ENCODE peak calls at places on chromosomes 6 and 20, in six cellular contexts. K is Calu3, S is MCF 10A, B is WTC11, M is prostate gland, O is transverse colon. H is an unnamed sample.

GRCh38 chr20:14951707-14952106 is 614.3 kb upstream of the FLRT3 start:
- DNase-seq in K (no peak), S (peak), B (no peak), M (no peak), O (no peak), H (no peak)

GRCh38 chr20:7579888-7580287 is 360.4 kb downstream of the HAO1 start:
- DNase-seq in K (peak), S (peak), B (no peak), M (no peak), O (no peak), H (no peak)

GRCh38 chr20:11195169-11195568 is 521.4 kb upstream of the JAG1 start:
- DNase-seq in K (no peak), S (no peak), B (no peak), M (no peak), O (peak), H (no peak)

GRCh38 chr20:33127422-33128097 is 40.4 kb upstream of the BPIFA2 start:
- DNase-seq in K (no peak), S (no peak), B (no peak), M (no peak), O (no peak), H (no peak)

GRCh38 chr6:21893778-21894177 is 300.2 kb downstream of the SOX4 start:
- DNase-seq in K (no peak), S (no peak), B (no peak), M (no peak), O (no peak), H (no peak)

GRCh38 chr6:155196891-155197290 is 66.9 kb upstream of the CLDN20 start:
- DNase-seq in K (no peak), S (no peak), B (no peak), M (no peak), O (no peak), H (no peak)

GRCh38 chr6:119858901-119859300 is 509.3 kb upstream of the MAN1A1 start:
- DNase-seq in K (no peak), S (no peak), B (no peak), M (no peak), O (no peak), H (no peak)

GRCh38 chr6:25174678-25175077 is 104.5 kb upstream of the CARMIL1 start:
- DNase-seq in K (no peak), S (no peak), B (no peak), M (no peak), O (no peak), H (no peak)

GRCh38 chr6:92473056-92473455 is 946.3 kb downstream of the EPHA7 start:
- DNase-seq in K (no peak), S (no peak), B (no peak), M (no peak), O (no peak), H (no peak)
- TF ChIP-seq CTCF in K (no peak), S (no peak), B (no peak), M (no peak), O (no peak), H (no peak)

GRCh38 chr20:22862645-22863230 is 172.4 kb upstream of the SSTR4 start:
- DNase-seq in K (no peak), S (no peak), B (no peak), M (no peak), O (no peak), H (no peak)
- TF ChIP-seq CTCF in K (no peak), S (no peak), B (no peak), M (no peak), O (no peak), H (no peak)

GRCh38 chr6:30043744-30044143 is 17.3 kb upstream of the POLR1H start:
- DNase-seq in K (no peak), S (no peak), B (no peak), M (no peak), O (no peak), H (no peak)

GRCh38 chr6:30042476-30042875 is 18.6 kb upstream of the POLR1H start:
- DNase-seq in K (no peak), S (no peak), B (no peak), M (no peak), O (no peak), H (no peak)

GRCh38 chr6:30041221-30041620 is 19.8 kb upstream of the POLR1H start:
- DNase-seq in K (no peak), S (no peak), B (no peak), M (no peak), O (no peak), H (no peak)

GRCh38 chr6:30041821-30042220 is 19.2 kb upstream of the POLR1H start:
- DNase-seq in K (no peak), S (no peak), B (no peak), M (no peak), O (no peak), H (no peak)

DNA sequence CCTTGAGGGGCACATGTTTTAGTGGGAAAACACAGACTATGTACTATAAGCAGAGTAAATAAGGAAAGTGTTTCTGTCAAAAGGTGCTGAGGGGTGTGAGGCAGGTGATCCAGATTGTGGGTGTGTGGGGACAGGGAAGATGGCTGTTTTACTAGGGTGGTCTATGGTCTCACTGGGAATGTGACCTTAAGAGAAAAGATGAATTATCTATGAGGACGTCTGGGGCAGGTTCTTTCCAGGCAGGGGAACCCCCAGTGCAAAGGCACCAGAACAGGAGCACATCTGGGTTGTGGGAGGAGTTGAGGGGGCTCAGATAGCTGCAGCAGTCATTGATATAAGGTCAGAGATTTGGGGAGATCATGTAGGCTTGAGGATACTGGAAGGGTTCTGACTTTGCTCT is 18.2 kb upstream of the POLR1H start:
- DNase-seq in K (no peak), S (no peak), B (no peak), M (no peak), O (no peak), H (no peak)
- TF ChIP-seq CTCF in K (no peak), S (no peak), B (no peak), M (no peak), O (no peak), H (no peak)

GRCh38 chr6:16404456-16404855 is 166.1 kb downstream of the GMPR start:
- DNase-seq in K (no peak), S (no peak), B (no peak), M (no peak), O (no peak), H (no peak)

GRCh38 chr6:16405349-16405865 is 167.0 kb downstream of the GMPR start:
- DNase-seq in K (no peak), S (no peak), B (no peak), M (no peak), O (no peak), H (no peak)

GRCh38 chr6:16402501-16402900 is 164.1 kb downstream of the GMPR start:
- DNase-seq in K (no peak), S (no peak), B (no peak), M (no peak), O (no peak), H (no peak)

GRCh38 chr6:16401868-16402267 is 163.5 kb downstream of the GMPR start:
- DNase-seq in K (no peak), S (no peak), B (no peak), M (no peak), O (no peak), H (no peak)

GRCh38 chr6:16403831-16404230 is 165.4 kb downstream of the GMPR start:
- DNase-seq in K (no peak), S (no peak), B (no peak), M (no peak), O (no peak), H (no peak)
- TF ChIP-seq CTCF in K (no peak), S (peak), B (no peak), M (peak), O (no peak), H (no peak)

DNA sequence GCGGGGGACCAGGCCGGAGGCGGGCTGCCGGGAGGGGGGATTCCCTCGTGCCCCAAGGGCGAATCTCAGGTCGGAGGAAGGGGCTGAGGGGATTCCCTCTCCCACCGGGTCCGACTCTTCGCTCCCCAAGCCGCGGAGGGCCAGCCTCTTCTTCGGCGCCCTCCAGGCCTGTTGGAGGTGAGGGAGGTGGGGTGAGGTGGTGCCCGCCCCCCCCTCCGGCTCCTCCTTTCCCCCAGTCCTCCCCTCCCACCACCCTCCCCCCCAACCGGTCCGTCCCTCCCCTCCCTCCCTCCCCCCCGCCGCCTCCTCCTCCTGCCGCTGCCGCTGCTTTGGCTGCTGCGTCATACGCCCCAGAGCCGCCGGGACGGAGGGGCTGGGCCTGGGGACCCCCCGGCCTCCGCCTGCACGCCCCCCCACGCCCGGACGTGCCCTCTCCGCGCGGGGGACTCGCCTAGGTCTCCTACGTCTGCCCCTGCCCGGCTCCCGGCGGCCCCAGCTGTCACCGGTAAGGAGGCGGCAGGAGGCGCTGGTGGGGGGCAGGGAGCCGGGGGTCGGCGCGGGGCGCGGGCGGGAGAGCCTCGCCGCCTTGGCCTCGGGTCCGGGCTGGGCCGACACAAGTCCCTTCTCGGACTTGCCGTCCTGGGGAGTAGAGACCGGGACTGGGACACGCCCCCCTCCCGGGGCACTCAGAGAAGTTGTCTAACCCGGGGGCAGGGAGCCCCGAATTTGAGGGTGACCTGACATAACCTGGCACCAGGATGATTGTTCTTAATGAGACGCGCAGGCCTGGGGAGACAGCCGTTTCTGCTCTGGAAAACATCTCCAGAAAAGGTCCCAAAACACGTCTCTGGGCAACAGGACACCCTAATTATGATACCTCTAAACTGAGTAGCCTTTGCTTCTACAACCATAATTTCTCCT is at the start of gene PHF1:
- DNase-seq in K (no peak), S (peak), B (peak), M (peak), O (peak), H (peak)
- TF ChIP-seq CTCF in K (no peak), S (peak), B (no peak), M (no peak), O (no peak), H (no peak)

DNA sequence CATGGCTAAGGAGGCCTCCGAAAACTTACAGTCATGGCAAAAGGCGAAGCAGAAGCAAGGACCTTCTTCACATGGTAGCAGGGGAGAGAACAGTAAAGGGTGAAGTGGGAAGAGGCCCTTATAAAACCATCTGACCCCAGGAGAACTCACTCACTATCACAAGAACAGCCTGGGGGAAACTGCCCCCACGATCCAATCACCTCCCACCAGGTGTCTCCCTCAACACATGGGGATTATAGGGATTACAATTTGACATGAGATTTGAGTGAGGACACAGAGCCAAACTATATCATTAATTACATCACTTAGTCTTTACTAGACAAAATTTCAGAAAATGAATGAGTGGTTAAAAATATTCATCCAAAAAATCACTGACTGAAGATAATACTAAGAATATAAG is 453.6 kb downstream of the COL12A1 start:
- DNase-seq in K (no peak), S (no peak), B (no peak), M (no peak), O (no peak), H (no peak)
- TF ChIP-seq CTCF in K (no peak), S (no peak), B (no peak), M (no peak), O (peak), H (no peak)

GRCh38 chr6:108165714-108166663 is at the start of gene NR2E1:
- DNase-seq in K (no peak), S (no peak), B (peak), M (no peak), O (no peak), H (no peak)
- TF ChIP-seq CTCF in K (no peak), S (no peak), B (no peak), M (no peak), O (no peak), H (no peak)

GRCh38 chr6:105644073-105644489 is 241.2 kb upstream of the PREP start:
- DNase-seq in K (no peak), S (no peak), B (no peak), M (no peak), O (no peak), H (no peak)
- TF ChIP-seq CTCF in K (no peak), S (no peak), B (no peak), M (no peak), O (no peak), H (no peak)